ENCODE peak calls at places on chromosome 20, in nine cellular contexts. K, H, I, S, W, J, U, Z and B are unnamed samples.

GRCh38 chr20:18018100-18018499 is 39.6 kb downstream of the OVOL2 start:
- DNase-seq in J (no peak), W (no peak), Z (no peak), I (no peak), K (no peak), H (no peak), S (no peak), U (no peak), B (no peak)

GRCh38 chr20:23335521-23335920 is 15.1 kb upstream of the NXT1 start:
- DNase-seq in U (no peak), I (no peak), Z (no peak), S (no peak), K (no peak), J (no peak), H (no peak), W (no peak), B (no peak)

GRCh38 chr20:47126709-47127108 is 229.8 kb downstream of the ZMYND8 start:
- DNase-seq in K (no peak), S (no peak), I (no peak), U (no peak), W (no peak), H (no peak), J (no peak), Z (no peak), B (no peak)

GRCh38 chr20:55353206-55353605 is 652.1 kb downstream of the CBLN4 start:
- DNase-seq in S (no peak), U (no peak), K (no peak), Z (no peak), H (no peak), I (no peak), W (no peak), J (no peak), B (no peak)

GRCh38 chr20:34037121-34037520 is 43.4 kb downstream of the RALY start:
- DNase-seq in S (no peak), U (no peak), H (no peak), I (no peak), K (no peak), W (no peak), J (no peak), Z (no peak), B (peak; percentile 18)

GRCh38 chr20:57262244-57263126 is 4.0 kb downstream of the BMP7 start:
- DNase-seq in I (no peak), U (no peak), H (no peak), W (no peak), Z (no peak), K (no peak), J (no peak), S (peak; percentile 58), B (no peak)

GRCh38 chr20:14453259-14453658 is 115.8 kb upstream of the FLRT3 start:
- DNase-seq in K (no peak), W (no peak), Z (no peak), S (no peak), J (no peak), U (no peak), I (no peak), H (no peak), B (no peak)

GRCh38 chr20:18613553-18613952 is 25.7 kb downstream of the DTD1 start:
- DNase-seq in Z (no peak), S (no peak), K (no peak), W (no peak), I (no peak), H (peak; percentile 27), U (no peak), J (no peak), B (no peak)

GRCh38 chr20:30811896-30812671 is 445.4 kb upstream of the DEFB115 start:
- DNase-seq in J (peak; percentile 78), Z (peak; percentile 20), U (no peak), H (no peak), S (peak; percentile 80), I (no peak), K (peak; percentile 88), W (no peak), B (peak; percentile 61)

GRCh38 chr20:58555078-58555765 is 40.0 kb upstream of the APCDD1L start:
- DNase-seq in S (no peak), U (no peak), H (peak; percentile 22), W (no peak), K (no peak), I (no peak), J (no peak), Z (no peak), B (no peak)

GRCh38 chr20:57810511-57811372 is 100.9 kb upstream of the PMEPA1 start:
- DNase-seq in J (no peak), Z (no peak), U (no peak), I (no peak), S (peak; percentile 11), H (peak; percentile 60), W (peak; percentile 32), K (no peak), B (no peak)

GRCh38 chr20:46895906-46896242 is 1.2 kb downstream of the EYA2 start:
- DNase-seq in S (no peak), Z (no peak), I (no peak), U (no peak), W (no peak), J (no peak), H (no peak), K (no peak), B (no peak)

GRCh38 chr20:36099106-36099505 is 55.4 kb upstream of the EPB41L1 start:
- DNase-seq in S (no peak), J (no peak), H (no peak), W (no peak), K (no peak), I (no peak), U (no peak), Z (no peak), B (no peak)

GRCh38 chr20:36098364-36098763 is 56.2 kb upstream of the EPB41L1 start:
- DNase-seq in K (no peak), W (no peak), J (no peak), U (no peak), I (no peak), Z (peak; percentile 67), H (no peak), S (no peak), B (peak; percentile 72)

GRCh38 chr20:36102809-36103596 is 51.5 kb upstream of the EPB41L1 start:
- DNase-seq in U (no peak), W (no peak), I (no peak), H (peak; percentile 35), S (no peak), Z (no peak), J (no peak), K (no peak), B (no peak)

GRCh38 chr20:36102306-36102705 is 52.2 kb upstream of the EPB41L1 start:
- DNase-seq in Z (no peak), U (no peak), W (no peak), H (no peak), J (no peak), S (no peak), K (no peak), I (no peak), B (no peak)

DNA sequence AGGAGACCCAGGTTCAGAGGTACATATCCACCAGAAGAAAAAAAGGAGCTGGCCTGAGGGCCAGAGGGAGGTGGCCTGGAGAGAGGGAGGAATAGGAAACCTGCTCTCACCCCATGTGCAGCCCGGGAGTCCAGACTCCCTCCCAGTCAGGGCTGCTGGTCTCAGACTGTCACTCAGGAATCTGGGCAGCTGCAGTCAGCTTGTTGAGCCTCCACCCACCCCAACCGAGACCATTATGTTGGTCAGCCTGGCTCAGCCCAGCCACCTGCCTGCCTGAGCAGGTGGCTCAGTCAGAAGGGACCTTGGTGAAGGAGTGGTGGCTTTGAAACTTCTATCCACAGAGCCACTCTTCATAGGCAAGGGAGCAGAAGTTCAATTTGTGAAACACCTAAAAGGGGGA is 53.3 kb upstream of the EPB41L1 start:
- DNase-seq in Z (no peak), J (no peak), U (no peak), S (no peak), W (no peak), K (no peak), H (no peak), I (no peak), B (no peak)
- H3K27ac ChIP-seq in Z (no peak overlapping the region), J (no peak overlapping the region), U (no peak overlapping the region), S (no peak overlapping the region), W (no peak overlapping the region), K (no peak overlapping the region), H (no peak overlapping the region), I (no peak overlapping the region), B (no peak overlapping the region)

GRCh38 chr20:19785173-19785799 is 27.2 kb downstream of the RIN2 start:
- DNase-seq in I (no peak), H (peak; percentile 42), S (no peak), K (no peak), Z (no peak), U (no peak), J (no peak), W (no peak), B (no peak)

GRCh38 chr20:19784511-19785172 is 26.6 kb downstream of the RIN2 start:
- DNase-seq in J (peak; percentile 32), W (peak; percentile 75), S (peak; percentile 89), I (peak; percentile 77), Z (peak; percentile 9), H (peak; percentile 92), K (peak; percentile 69), U (peak; percentile 74), B (peak; percentile 42)

GRCh38 chr20:19782669-19783068 is 24.6 kb downstream of the RIN2 start:
- DNase-seq in W (no peak), K (no peak), I (no peak), U (no peak), J (no peak), S (no peak), Z (no peak), H (no peak), B (no peak)

GRCh38 chr20:19785886-19786285 is 27.8 kb downstream of the RIN2 start:
- DNase-seq in U (no peak), K (no peak), Z (no peak), J (no peak), H (no peak), I (no peak), S (no peak), W (no peak), B (no peak)

DNA sequence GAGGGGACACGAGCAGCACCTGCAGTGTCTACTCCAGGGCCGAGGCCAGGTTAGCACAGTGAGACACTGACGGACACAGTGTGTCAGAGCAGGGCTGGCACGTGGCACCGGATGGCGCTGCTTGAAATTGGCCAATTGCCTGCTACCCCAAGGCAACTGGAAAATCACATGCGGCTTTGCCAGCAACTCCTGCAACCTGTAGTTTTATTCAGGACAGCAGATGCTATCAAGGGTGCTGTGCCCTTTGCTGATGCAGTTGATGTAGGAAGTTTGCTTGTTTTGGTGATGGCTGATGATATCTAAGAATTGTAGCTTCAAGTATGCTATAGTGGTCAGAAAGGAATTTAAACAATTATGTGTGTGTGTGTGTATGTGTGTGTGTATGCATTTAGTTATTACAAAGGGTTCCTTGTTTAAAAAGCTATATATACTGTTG is 25.9 kb downstream of the RIN2 start:
- DNase-seq in J (no peak), U (no peak), H (peak; percentile 76), W (peak; percentile 49), S (no peak), K (peak; percentile 46), Z (no peak), I (no peak), B (no peak)
- TF ChIP-seq REST in J (no peak), U (no peak), H (no peak), W (no peak), S (no peak), K (no peak), Z (no peak), I (no peak), B (no peak)

GRCh38 chr20:10629946-10630345 is 43.9 kb downstream of the JAG1 start:
- DNase-seq in J (no peak), W (no peak), I (no peak), Z (no peak), S (no peak), U (no peak), H (no peak), K (no peak), B (no peak)
- H3K27ac ChIP-seq in J (no peak overlapping the region), W (no peak overlapping the region), I (no peak overlapping the region), Z (no peak overlapping the region), S (no peak overlapping the region), U (no peak overlapping the region), H (no peak overlapping the region), K (no peak overlapping the region), B (no peak overlapping the region)

GRCh38 chr20:50713677-50714101 is 17.7 kb upstream of the PARD6B start:
- DNase-seq in I (no peak), U (no peak), W (no peak), J (no peak), H (peak; percentile 56), Z (no peak), K (no peak), S (peak; percentile 78), B (peak; percentile 33)
- TF ChIP-seq REST in I (no peak), U (no peak), W (no peak), J (no peak), H (no peak), Z (no peak), K (no peak), S (no peak), B (no peak)